ENCODE peak calls at places on chromosomes 11 and 22, in six cellular contexts. J, Q, C, Y, A and F are unnamed samples.
A peak's percentile ranks its signal among the peaks of the same experiment; 100 is the strongest.

GRCh38 chr11:69911310-69912160 is 92.3 kb upstream of the FGF3 start:
- DNase-seq in Y (no peak), Q (no peak), J (no peak), C (no peak), A (no peak), F (no peak)

GRCh38 chr11:58902881-58903280 is 36.4 kb upstream of the GLYATL1 start:
- DNase-seq in J (no peak), Q (no peak), C (no peak), A (no peak), Y (no peak), F (no peak)

GRCh38 chr22:44748524-44748923 is 3.9 kb upstream of the ARHGAP8 start:
- DNase-seq in A (no peak), J (no peak), Q (no peak), Y (no peak), C (no peak), F (no peak)

GRCh38 chr11:115476463-115477286 is 27.5 kb downstream of the CADM1 start:
- DNase-seq in C (no peak), Q (no peak), Y (no peak), J (no peak), A (no peak), F (no peak)

GRCh38 chr11:96211433-96211832 is 131.6 kb downstream of the MAML2 start:
- DNase-seq in Y (no peak), Q (no peak), J (no peak), A (no peak), C (no peak), F (no peak)

GRCh38 chr11:94142308-94143277 is 14.0 kb downstream of the PANX1 start:
- DNase-seq in Q (no peak), A (no peak), J (no peak), Y (no peak), C (no peak), F (no peak)

GRCh38 chr22:26573026-26573662 is 16.8 kb downstream of the TPST2 start:
- DNase-seq in Q (no peak), J (no peak), A (no peak), Y (no peak), C (no peak), F (no peak)

GRCh38 chr11:66882540-66882939 is 25.7 kb downstream of the LRFN4 start:
- DNase-seq in A (no peak), Y (no peak), J (no peak), Q (no peak), C (no peak), F (no peak)

GRCh38 chr22:25120093-25120561 is 79.5 kb upstream of the CRYBB3 start:
- DNase-seq in C (peak; percentile 79), J (no peak), A (peak; percentile 91), Q (no peak), Y (no peak), F (no peak)

GRCh38 chr22:22745225-22746060 is 101.0 kb downstream of the GGTLC2 start:
- DNase-seq in Y (peak; percentile 39), J (peak; percentile 46), A (no peak), Q (peak; percentile 54), C (no peak), F (no peak)
- TF ChIP-seq CTCF in Y (peak; percentile 41), J (peak; percentile 78), A (no peak), Q (peak; percentile 83), C (peak; percentile 73), F (peak; percentile 94)

GRCh38 chr22:38069372-38070249 is 12.4 kb downstream of the PICK1 start:
- DNase-seq in J (peak; percentile 26), Y (no peak), Q (no peak), C (no peak), A (no peak), F (peak; percentile 13)
- TF ChIP-seq CTCF in J (peak; percentile 44), Y (peak; percentile 34), Q (peak; percentile 31), C (peak; percentile 54), A (no peak), F (peak; percentile 14)

DNA sequence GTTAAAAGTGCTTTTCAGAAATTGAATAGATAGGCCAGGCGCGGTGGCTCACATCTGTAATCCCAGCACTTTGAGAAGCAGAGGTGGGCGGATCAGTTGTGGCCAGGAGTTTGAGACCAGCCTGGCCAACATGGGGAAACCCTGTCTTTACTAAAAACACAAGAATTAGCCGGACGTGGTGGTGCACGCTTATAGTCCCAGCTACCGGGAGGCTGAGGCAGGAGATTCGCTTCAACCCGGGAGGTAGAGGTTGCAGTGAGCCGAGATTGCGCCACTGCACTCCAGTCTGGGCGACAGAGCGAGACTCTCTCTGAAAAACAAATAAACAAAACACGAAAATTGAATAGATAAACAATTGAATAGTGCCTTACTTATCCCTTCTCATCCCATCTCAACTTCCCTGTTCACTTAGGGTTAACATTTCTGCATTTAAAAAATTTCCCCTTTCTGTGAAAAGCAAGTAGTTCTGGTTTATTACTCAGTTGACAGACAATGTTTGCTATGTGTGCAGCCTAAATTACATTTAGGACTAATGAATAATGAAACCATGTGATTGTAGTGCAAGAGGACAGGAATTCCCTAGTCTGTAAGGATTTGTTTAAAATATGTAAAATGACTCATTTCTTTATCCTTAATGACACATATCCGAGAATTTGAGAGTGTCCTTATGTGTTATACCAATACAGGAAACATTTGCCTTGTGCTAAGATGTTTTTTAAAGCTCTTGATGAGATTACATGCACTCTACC is 6.0 kb downstream of the RNF169 start:
- DNase-seq in A (no peak), C (no peak), Y (peak; percentile 38), Q (no peak), J (peak; percentile 92), F (no peak)
- TF ChIP-seq CTCF in A (no peak), C (no peak), Y (no peak), Q (no peak), J (no peak), F (no peak)

DNA sequence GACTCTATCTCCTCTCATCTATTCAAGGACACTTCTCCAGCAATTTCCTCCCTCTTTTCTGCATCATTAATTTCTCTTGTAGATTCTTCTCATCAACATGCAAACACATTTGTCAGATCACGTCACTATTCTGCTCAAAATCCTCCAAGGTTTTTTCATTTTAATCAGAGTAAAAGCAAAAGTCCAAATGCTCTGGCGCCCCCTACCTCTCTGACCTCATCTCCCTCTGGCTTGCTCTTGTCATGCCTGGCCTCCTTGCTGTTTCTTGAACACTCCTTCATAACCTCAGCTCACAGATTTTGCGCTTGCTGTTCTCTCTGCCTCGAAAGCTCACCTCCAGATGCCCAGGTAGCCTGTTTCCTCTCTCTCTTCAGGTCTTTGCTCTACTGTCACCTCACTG is 22.4 kb downstream of the RTCB start:
- DNase-seq in J (peak; percentile 28), Q (no peak), Y (no peak), C (no peak), A (no peak), F (no peak)
- TF ChIP-seq CTCF in J (peak; percentile 54), Q (peak; percentile 43), Y (peak; percentile 46), C (peak; percentile 57), A (no peak), F (no peak)

DNA sequence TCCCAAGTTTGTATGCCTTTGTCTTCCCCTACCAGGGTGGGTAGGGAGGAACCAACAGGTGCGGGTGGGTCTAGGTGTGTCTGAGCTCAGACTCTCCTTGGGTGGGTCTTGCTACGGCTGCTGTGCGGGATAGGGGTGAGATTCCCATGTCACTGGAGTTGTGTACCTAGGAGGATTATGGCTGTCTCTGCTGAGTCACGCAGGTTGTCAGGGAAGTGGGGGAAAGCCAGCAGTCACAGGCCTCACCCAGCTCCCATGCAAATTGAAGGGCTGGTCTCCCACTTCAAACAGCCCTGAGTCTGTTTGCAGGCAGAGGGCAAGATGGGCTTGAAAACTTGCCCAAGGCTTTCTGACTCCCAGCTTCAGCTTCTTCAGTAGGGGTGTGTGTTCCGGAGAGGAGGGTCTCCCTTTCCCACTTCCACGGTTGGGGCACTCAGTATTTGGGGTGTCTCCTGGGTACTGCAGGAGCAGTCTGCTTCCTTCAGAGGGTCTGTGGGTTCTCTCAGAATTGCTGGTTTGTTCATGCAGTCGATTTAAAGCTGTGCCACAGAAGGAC is 10.9 kb upstream of the SC5D start:
- DNase-seq in J (no peak), A (no peak), Q (no peak), Y (no peak), C (no peak), F (no peak)
- TF ChIP-seq CTCF in J (no peak), A (no peak), Q (no peak), Y (no peak), C (no peak), F (no peak)

GRCh38 chr11:85801527-85801926 is 9.4 kb downstream of the SYTL2 start:
- DNase-seq in J (no peak), Y (no peak), C (no peak), Q (no peak), A (no peak), F (no peak)

GRCh38 chr11:85806016-85806415 is 4.9 kb downstream of the SYTL2 start:
- DNase-seq in C (no peak), Q (no peak), A (no peak), Y (no peak), J (no peak), F (no peak)

GRCh38 chr11:85806876-85807275 is 4.1 kb downstream of the SYTL2 start:
- DNase-seq in Q (no peak), Y (no peak), C (no peak), J (no peak), A (no peak), F (no peak)

GRCh38 chr11:85805387-85805786 is 5.6 kb downstream of the SYTL2 start:
- DNase-seq in Q (no peak), J (no peak), A (no peak), Y (no peak), C (no peak), F (no peak)

GRCh38 chr11:85803920-85804319 is 7.0 kb downstream of the SYTL2 start:
- DNase-seq in C (no peak), A (no peak), J (no peak), Q (no peak), Y (no peak), F (no peak)
- TF ChIP-seq CTCF in C (no peak), A (no peak), J (no peak), Q (no peak), Y (no peak), F (no peak)